ENCODE peak calls at places on chromosomes 3 and 15, in five cellular contexts. I is breast epithelium, B is fibroblast of the aortic adventitia, A is A549, W is psoas muscle. F is an unnamed sample.
A peak's percentile ranks its signal among the peaks of the same experiment; 100 is the strongest.

GRCh38 chr3:20772869-20773268 is 586.9 kb upstream of the SGO1 start:
- DNase-seq in I (no peak), B (no peak), A (no peak), W (no peak), F (no peak)

GRCh38 chr3:90132220-90132619 is 1024.8 kb downstream of the EPHA3 start:
- DNase-seq in I (no peak), B (no peak), A (no peak), W (no peak), F (no peak)

GRCh38 chr3:53269888-53270880 is 14.4 kb upstream of the TKT start:
- DNase-seq in I (peak; percentile 95), B (peak; percentile 100), A (peak; percentile 100), W (peak; percentile 79), F (peak; percentile 93)

GRCh38 chr15:38535451-38536200 is 29.0 kb downstream of the RASGRP1 start:
- DNase-seq in I (no peak), B (peak; percentile 67), A (no peak), W (peak; percentile 21), F (no peak)

GRCh38 chr3:49199244-49199899 is 28.0 kb downstream of the KLHDC8B start:
- DNase-seq in I (peak; percentile 77), B (peak; percentile 64), A (no peak), W (peak; percentile 99), F (no peak)

GRCh38 chr15:73353734-73354133 is 15.0 kb downstream of the HCN4 start:
- DNase-seq in I (no peak), B (no peak), A (no peak), W (no peak), F (no peak)

GRCh38 chr3:150497956-150498355 is 48.3 kb downstream of the SERP1 start:
- DNase-seq in I (no peak), B (peak; percentile 65), A (peak; percentile 24), W (no peak), F (peak; percentile 2)

GRCh38 chr3:122208579-122208978 is 25.1 kb downstream of the CASR start:
- DNase-seq in I (no peak), B (no peak), A (no peak), W (no peak), F (no peak)

GRCh38 chr3:49723301-49723630 is 485 bp downstream of the GMPPB start:
- DNase-seq in I (peak; percentile 76), B (peak; percentile 37), A (peak; percentile 48), W (peak; percentile 68), F (no peak)

GRCh38 chr3:105368575-105369500 is 2.1 kb downstream of the ALCAM start:
- DNase-seq in I (peak; percentile 81), B (peak; percentile 65), A (peak; percentile 69), W (peak; percentile 21), F (no peak)

GRCh38 chr15:47289667-47290066 is 427.6 kb upstream of the SEMA6D start:
- DNase-seq in I (no peak), B (no peak), A (no peak), W (no peak), F (no peak)

GRCh38 chr3:169344465-169344864 is 319.0 kb downstream of the MECOM start:
- DNase-seq in I (no peak), B (peak; percentile 60), A (no peak), W (no peak), F (no peak)

GRCh38 chr3:86787091-86787490 is 203.9 kb downstream of the VGLL3 start:
- DNase-seq in I (no peak), B (peak; percentile 40), A (peak; percentile 48), W (no peak), F (no peak)

GRCh38 chr15:63763476-63764123 is 70.1 kb downstream of the HERC1 start:
- DNase-seq in I (no peak), B (no peak), A (no peak), W (no peak), F (no peak)

GRCh38 chr3:32612551-32612950 is 41.9 kb upstream of the DYNC1LI1 start:
- DNase-seq in I (no peak), B (no peak), A (no peak), W (no peak), F (no peak)

GRCh38 chr3:177802151-177802900 is 605.0 kb upstream of the TBL1XR1 start:
- DNase-seq in I (no peak), B (no peak), A (no peak), W (no peak), F (no peak)

GRCh38 chr3:121155023-121155422 is 247.0 kb downstream of the STXBP5L start:
- DNase-seq in I (no peak), B (no peak), A (no peak), W (no peak), F (no peak)

GRCh38 chr3:143222505-143222904 is 102.9 kb downstream of the CHST2 start:
- DNase-seq in I (no peak), B (peak; percentile 15), A (no peak), W (no peak), F (no peak)

GRCh38 chr3:12708584-12709192 is 44.8 kb upstream of the RAF1 start:
- DNase-seq in I (no peak), B (peak; percentile 90), A (no peak), W (peak; percentile 56), F (no peak)

GRCh38 chr3:141610993-141611392 is 124.2 kb downstream of the RASA2 start:
- DNase-seq in I (no peak), B (no peak), A (no peak), W (no peak), F (no peak)

GRCh38 chr3:197181751-197182150 is 116.7 kb downstream of the DLG1 start:
- DNase-seq in I (no peak), B (peak; percentile 83), A (peak; percentile 9), W (peak; percentile 35), F (no peak)

GRCh38 chr15:25803541-25803940 is 59.6 kb downstream of the ATP10A start:
- DNase-seq in I (no peak), B (no peak), A (no peak), W (no peak), F (no peak)

GRCh38 chr15:68656438-68656739 is 77.6 kb downstream of the CORO2B start:
- DNase-seq in I (no peak), B (no peak), A (no peak), W (no peak), F (no peak)

GRCh38 chr3:123696796-123697195 is 111.9 kb upstream of the HACD2 start:
- DNase-seq in I (no peak), B (no peak), A (no peak), W (no peak), F (no peak)

GRCh38 chr15:33601461-33601860 is 290.7 kb downstream of the RYR3 start:
- DNase-seq in I (no peak), B (no peak), A (no peak), W (no peak), F (no peak)

GRCh38 chr3:194255252-194256039 is 95.7 kb downstream of the CPN2 start:
- DNase-seq in I (peak; percentile 35), B (no peak), A (no peak), W (peak; percentile 62), F (no peak)

GRCh38 chr15:31373096-31373865 is 46.6 kb downstream of the KLF13 start:
- DNase-seq in I (no peak), B (no peak), A (no peak), W (no peak), F (no peak)

GRCh38 chr3:26068890-26069289 is 279.0 kb downstream of the OXSM start:
- DNase-seq in I (no peak), B (no peak), A (no peak), W (no peak), F (no peak)

GRCh38 chr3:31613654-31614053 is 80.9 kb downstream of the STT3B start:
- DNase-seq in I (no peak), B (no peak), A (no peak), W (no peak), F (no peak)

GRCh38 chr15:59186501-59186900 is 20.1 kb upstream of the LDHAL6B start:
- DNase-seq in I (no peak), B (peak; percentile 70), A (peak; percentile 29), W (no peak), F (no peak)

GRCh38 chr15:56086566-56086965 is 93.2 kb upstream of the NEDD4 start:
- DNase-seq in I (no peak), B (no peak), A (no peak), W (no peak), F (no peak)

GRCh38 chr3:160127308-160127707 is 97.9 kb upstream of the C3orf80 start:
- DNase-seq in I (no peak), B (no peak), A (no peak), W (no peak), F (no peak)

GRCh38 chr15:67148196-67148701 is 82.8 kb downstream of the SMAD3 start:
- DNase-seq in I (no peak), B (peak; percentile 57), A (peak; percentile 90), W (no peak), F (peak; percentile 76)

GRCh38 chr3:152969557-152970300 is 134.8 kb downstream of the P2RY1 start:
- DNase-seq in I (no peak), B (peak; percentile 25), A (peak; percentile 86), W (no peak), F (no peak)

GRCh38 chr15:90915808-90916440 is 12.8 kb downstream of the MAN2A2 start:
- DNase-seq in I (no peak), B (no peak), A (no peak), W (peak; percentile 61), F (no peak)

GRCh38 chr15:99371180-99372103 is 120.2 kb downstream of the LRRC28 start:
- DNase-seq in I (no peak), B (peak; percentile 82), A (no peak), W (no peak), F (no peak)

GRCh38 chr15:85689729-85690128 is 105.0 kb downstream of the KLHL25 start:
- DNase-seq in I (peak; percentile 30), B (peak; percentile 58), A (no peak), W (no peak), F (no peak)

GRCh38 chr15:85690546-85691226 is 104.0 kb downstream of the KLHL25 start:
- DNase-seq in I (no peak), B (no peak), A (no peak), W (no peak), F (no peak)

GRCh38 chr15:85692873-85693272 is 101.9 kb downstream of the KLHL25 start:
- DNase-seq in I (no peak), B (no peak), A (no peak), W (no peak), F (no peak)

GRCh38 chr15:85693277-85693676 is 101.4 kb downstream of the KLHL25 start:
- DNase-seq in I (no peak), B (no peak), A (no peak), W (no peak), F (no peak)

GRCh38 chr15:85691350-85692240 is 103.1 kb downstream of the KLHL25 start:
- DNase-seq in I (no peak), B (no peak), A (no peak), W (no peak), F (no peak)
- H3K4me3 ChIP-seq in I (no peak overlapping the region), B (no peak overlapping the region), A (no peak overlapping the region), W (no peak overlapping the region), F (no peak overlapping the region)

GRCh38 chr3:43484926-43485488 is 136.8 kb downstream of the ANO10 start:
- DNase-seq in I (no peak), B (no peak), A (peak; percentile 1), W (no peak), F (no peak)
- TF ChIP-seq CTCF in I (no peak), B (no peak), A (no peak), W (no peak), F (no peak)

GRCh38 chr3:2614578-2614977 is 495.6 kb downstream of the IL5RA start:
- DNase-seq in I (no peak), B (no peak), A (no peak), W (no peak), F (no peak)
- H3K4me3 ChIP-seq in I (no peak overlapping the region), B (no peak overlapping the region), A (no peak overlapping the region), W (no peak overlapping the region), F (no peak overlapping the region)

GRCh38 chr3:148075829-148076716 is 621.6 kb upstream of the AGTR1 start:
- DNase-seq in I (no peak), B (peak; percentile 80), A (peak; percentile 62), W (no peak), F (peak; percentile 14)
- TF ChIP-seq CTCF in I (no peak), B (peak; percentile 92), A (peak; percentile 67), W (peak; percentile 72), F (peak; percentile 76)

F was measured in AG04449.